ENCODE peak calls at places on chromosome 15, in five cellular contexts. Y, S, H, E and W are unnamed samples.

GRCh38 chr15:40594429-40594836 is 384 bp downstream of the KNL1 start:
- DNase-seq in H (peak; percentile 33), Y (no peak), S (peak; percentile 37), E (no peak), W (no peak)

GRCh38 chr15:76158815-76159214 is 99.0 kb downstream of the TMEM266 start:
- DNase-seq in Y (no peak), E (no peak), S (no peak), H (no peak), W (no peak)

GRCh38 chr15:72599855-72600464 is 54.5 kb upstream of the GOLGA6B start:
- DNase-seq in Y (peak; percentile 60), H (peak; percentile 48), S (peak; percentile 53), E (peak; percentile 24), W (no peak)

GRCh38 chr15:64985382-64986033 is 4.2 kb downstream of the SPG21 start:
- DNase-seq in S (peak; percentile 42), H (peak; percentile 5), E (no peak), Y (no peak), W (no peak)

GRCh38 chr15:66850078-66850991 is 148.3 kb downstream of the SMAD6 start:
- DNase-seq in Y (peak; percentile 77), H (no peak), S (no peak), E (no peak), W (no peak)

GRCh38 chr15:38555686-38556334 is 8.8 kb downstream of the RASGRP1 start:
- DNase-seq in E (peak; percentile 68), Y (no peak), H (no peak), S (peak; percentile 10), W (no peak)

GRCh38 chr15:62758126-62758951 is 284.2 kb upstream of the TPM1 start:
- DNase-seq in Y (no peak), E (peak; percentile 87), H (peak; percentile 88), S (peak; percentile 88), W (no peak)

GRCh38 chr15:94453227-94453626 is 221.9 kb downstream of the MCTP2 start:
- DNase-seq in S (peak; percentile 68), Y (no peak), E (no peak), H (no peak), W (no peak)

GRCh38 chr15:75197062-75197630 is 4.5 kb upstream of the C15orf39 start:
- DNase-seq in Y (no peak), H (no peak), S (no peak), E (no peak), W (no peak)

GRCh38 chr15:67411491-67411890 is 109.4 kb upstream of the C15orf61 start:
- DNase-seq in Y (no peak), H (no peak), S (peak; percentile 6), E (no peak), W (no peak)

GRCh38 chr15:56985871-56986270 is 67.4 kb downstream of the TCF12 start:
- DNase-seq in Y (no peak), S (no peak), E (no peak), H (no peak), W (no peak)

GRCh38 chr15:92617197-92618037 is 38.2 kb downstream of the FAM174B start:
- DNase-seq in Y (peak; percentile 59), S (peak; percentile 38), H (no peak), E (peak; percentile 72), W (no peak)

GRCh38 chr15:66153549-66154415 is 99.8 kb downstream of the MEGF11 start:
- DNase-seq in E (no peak), Y (no peak), S (no peak), H (no peak), W (no peak)

GRCh38 chr15:29403778-29404177 is 134.2 kb upstream of the NSMCE3 start:
- DNase-seq in S (no peak), Y (peak; percentile 79), H (no peak), E (no peak), W (no peak)

GRCh38 chr15:69443032-69443611 is 9.5 kb upstream of the RPLP1 start:
- DNase-seq in H (no peak), E (no peak), Y (no peak), S (no peak), W (no peak)

GRCh38 chr15:92164327-92165000 is 229.2 kb upstream of the ST8SIA2 start:
- DNase-seq in Y (peak; percentile 69), H (peak; percentile 72), S (no peak), E (no peak), W (no peak)

GRCh38 chr15:82108489-82109078 is 62.8 kb upstream of the MEX3B start:
- DNase-seq in E (no peak), S (peak; percentile 35), H (peak; percentile 39), Y (peak; percentile 97), W (peak; percentile 40)

GRCh38 chr15:43881944-43882343 is 55.1 kb downstream of the WDR76 start:
- DNase-seq in H (peak; percentile 9), Y (peak; percentile 85), E (no peak), S (no peak), W (no peak)

GRCh38 chr15:98358971-98359370 is 289.4 kb upstream of the IGF1R start:
- DNase-seq in Y (no peak), E (no peak), H (no peak), S (no peak), W (no peak)

GRCh38 chr15:55618396-55618795 is 30.3 kb upstream of the PYGO1 start:
- DNase-seq in H (no peak), E (no peak), Y (no peak), S (no peak), W (no peak)

GRCh38 chr15:59632714-59633113 is 21.1 kb downstream of the GCNT3 start:
- DNase-seq in E (no peak), Y (peak; percentile 86), S (no peak), H (no peak), W (no peak)

GRCh38 chr15:31276596-31277298 is 49.9 kb upstream of the KLF13 start:
- DNase-seq in H (no peak), E (no peak), Y (no peak), S (no peak), W (peak; percentile 6)

GRCh38 chr15:49225572-49226281 is 55.7 kb downstream of the GALK2 start:
- DNase-seq in Y (peak; percentile 92), H (no peak), E (no peak), S (peak; percentile 12), W (no peak)

GRCh38 chr15:27847775-27848710 is 251.1 kb downstream of the OCA2 start:
- DNase-seq in Y (no peak), E (no peak), S (no peak), H (no peak), W (no peak)

GRCh38 chr15:64122444-64122843 is 26.7 kb downstream of the SNX1 start:
- DNase-seq in S (no peak), Y (no peak), H (no peak), E (no peak), W (no peak)

GRCh38 chr15:48842501-48842900 is 31.6 kb upstream of the CEP152 start:
- DNase-seq in S (no peak), H (no peak), Y (no peak), E (no peak), W (no peak)